ENCODE peak calls at places on chromosomes 11 and 22, in nine cellular contexts. One of them, this sample, is unnamed.
A peak's percentile ranks its signal among the peaks of the same experiment; 100 is the strongest.

GRCh38 chr22:50704510-50705218 is 32.0 kb downstream of the SHANK3 start:
- DNase-seq in right lobe of liver: peak; percentile 52
- DNase-seq in pancreas: peak; percentile 65
- DNase-seq in body of pancreas: no peak
- DNase-seq in GM23248: no peak
- DNase-seq in adrenal gland: peak; percentile 5
- DNase-seq in neuronal stem cell: no peak
- DNase-seq in left ventricle myocardium inferior: peak; percentile 11
- DNase-seq in lung: no peak
- DNase-seq in this sample: no peak

GRCh38 chr11:122235615-122236014 is 119.6 kb upstream of the BLID start:
- DNase-seq in right lobe of liver: no peak
- DNase-seq in pancreas: no peak
- DNase-seq in body of pancreas: peak; percentile 76
- DNase-seq in GM23248: peak; percentile 91
- DNase-seq in adrenal gland: no peak
- DNase-seq in neuronal stem cell: no peak
- DNase-seq in left ventricle myocardium inferior: no peak
- DNase-seq in lung: peak; percentile 40
- DNase-seq in this sample: no peak

GRCh38 chr11:88631497-88631896 is 294.0 kb upstream of the CTSC start:
- DNase-seq in right lobe of liver: no peak
- DNase-seq in pancreas: no peak
- DNase-seq in body of pancreas: no peak
- DNase-seq in GM23248: peak; percentile 48
- DNase-seq in adrenal gland: no peak
- DNase-seq in neuronal stem cell: peak; percentile 2
- DNase-seq in left ventricle myocardium inferior: no peak
- DNase-seq in lung: no peak
- DNase-seq in this sample: no peak

GRCh38 chr11:108871152-108871551 is 206.3 kb downstream of the DDX10 start:
- DNase-seq in right lobe of liver: no peak
- DNase-seq in pancreas: no peak
- DNase-seq in body of pancreas: peak; percentile 36
- DNase-seq in GM23248: peak; percentile 68
- DNase-seq in adrenal gland: peak; percentile 15
- DNase-seq in neuronal stem cell: no peak
- DNase-seq in left ventricle myocardium inferior: peak; percentile 15
- DNase-seq in lung: no peak
- DNase-seq in this sample: no peak

GRCh38 chr22:32411388-32411787 is 659 bp downstream of the RTCB start:
- DNase-seq in right lobe of liver: no peak
- DNase-seq in pancreas: no peak
- DNase-seq in body of pancreas: no peak
- DNase-seq in GM23248: peak; percentile 64
- DNase-seq in adrenal gland: no peak
- DNase-seq in neuronal stem cell: no peak
- DNase-seq in left ventricle myocardium inferior: no peak
- DNase-seq in lung: no peak
- DNase-seq in this sample: no peak

GRCh38 chr22:26786398-26786797 is 129.0 kb downstream of the MIAT start:
- DNase-seq in right lobe of liver: no peak
- DNase-seq in pancreas: no peak
- DNase-seq in body of pancreas: no peak
- DNase-seq in GM23248: no peak
- DNase-seq in adrenal gland: no peak
- DNase-seq in neuronal stem cell: no peak
- DNase-seq in left ventricle myocardium inferior: no peak
- DNase-seq in lung: no peak
- DNase-seq in this sample: no peak

GRCh38 chr11:8614497-8614896 is 20.5 kb upstream of the STK33 start:
- DNase-seq in right lobe of liver: no peak
- DNase-seq in pancreas: no peak
- DNase-seq in body of pancreas: no peak
- DNase-seq in GM23248: no peak
- DNase-seq in adrenal gland: no peak
- DNase-seq in neuronal stem cell: no peak
- DNase-seq in left ventricle myocardium inferior: no peak
- DNase-seq in lung: no peak
- DNase-seq in this sample: no peak

GRCh38 chr22:44266811-44267760 is 45.7 kb downstream of the SHISAL1 start:
- DNase-seq in right lobe of liver: peak; percentile 32
- DNase-seq in pancreas: no peak
- DNase-seq in body of pancreas: no peak
- DNase-seq in GM23248: no peak
- DNase-seq in adrenal gland: no peak
- DNase-seq in neuronal stem cell: no peak
- DNase-seq in left ventricle myocardium inferior: no peak
- DNase-seq in lung: no peak
- DNase-seq in this sample: no peak

GRCh38 chr11:64918056-64918455 is 1.0 kb upstream of the ATG2A start:
- DNase-seq in right lobe of liver: no peak
- DNase-seq in pancreas: no peak
- DNase-seq in body of pancreas: no peak
- DNase-seq in GM23248: peak; percentile 89
- DNase-seq in adrenal gland: no peak
- DNase-seq in neuronal stem cell: no peak
- DNase-seq in left ventricle myocardium inferior: no peak
- DNase-seq in lung: no peak
- DNase-seq in this sample: no peak

GRCh38 chr11:64868904-64869570 is 9.4 kb downstream of the EHD1 start:
- DNase-seq in right lobe of liver: peak; percentile 59
- DNase-seq in pancreas: peak; percentile 57
- DNase-seq in body of pancreas: no peak
- DNase-seq in GM23248: peak; percentile 92
- DNase-seq in adrenal gland: no peak
- DNase-seq in neuronal stem cell: no peak
- DNase-seq in left ventricle myocardium inferior: no peak
- DNase-seq in lung: no peak
- DNase-seq in this sample: peak; percentile 69

GRCh38 chr22:38843716-38844660 is at the start of gene NPTXR:
- DNase-seq in right lobe of liver: no peak
- DNase-seq in pancreas: peak; percentile 87
- DNase-seq in body of pancreas: peak; percentile 79
- DNase-seq in GM23248: peak; percentile 82
- DNase-seq in adrenal gland: peak; percentile 71
- DNase-seq in neuronal stem cell: peak; percentile 54
- DNase-seq in left ventricle myocardium inferior: peak; percentile 54
- DNase-seq in lung: no peak
- DNase-seq in this sample: peak; percentile 51

GRCh38 chr11:119754199-119754598 is 25.2 kb upstream of the NECTIN1 start:
- DNase-seq in right lobe of liver: no peak
- DNase-seq in pancreas: no peak
- DNase-seq in body of pancreas: no peak
- DNase-seq in GM23248: peak; percentile 25
- DNase-seq in adrenal gland: no peak
- DNase-seq in neuronal stem cell: no peak
- DNase-seq in left ventricle myocardium inferior: no peak
- DNase-seq in lung: no peak
- DNase-seq in this sample: no peak

GRCh38 chr11:116276051-116277044 is 496.4 kb downstream of the BUD13 start:
- DNase-seq in right lobe of liver: peak; percentile 78
- DNase-seq in pancreas: peak; percentile 92
- DNase-seq in body of pancreas: peak; percentile 85
- DNase-seq in GM23248: peak; percentile 37
- DNase-seq in adrenal gland: peak; percentile 74
- DNase-seq in neuronal stem cell: peak; percentile 86
- DNase-seq in left ventricle myocardium inferior: peak; percentile 72
- DNase-seq in lung: peak; percentile 83
- DNase-seq in this sample: peak; percentile 66

GRCh38 chr11:45021692-45022130 is 71.0 kb upstream of the TP53I11 start:
- DNase-seq in right lobe of liver: no peak
- DNase-seq in pancreas: no peak
- DNase-seq in body of pancreas: peak; percentile 57
- DNase-seq in GM23248: peak; percentile 95
- DNase-seq in adrenal gland: peak; percentile 21
- DNase-seq in neuronal stem cell: no peak
- DNase-seq in left ventricle myocardium inferior: peak; percentile 84
- DNase-seq in lung: peak; percentile 53
- DNase-seq in this sample: peak; percentile 86

DNA sequence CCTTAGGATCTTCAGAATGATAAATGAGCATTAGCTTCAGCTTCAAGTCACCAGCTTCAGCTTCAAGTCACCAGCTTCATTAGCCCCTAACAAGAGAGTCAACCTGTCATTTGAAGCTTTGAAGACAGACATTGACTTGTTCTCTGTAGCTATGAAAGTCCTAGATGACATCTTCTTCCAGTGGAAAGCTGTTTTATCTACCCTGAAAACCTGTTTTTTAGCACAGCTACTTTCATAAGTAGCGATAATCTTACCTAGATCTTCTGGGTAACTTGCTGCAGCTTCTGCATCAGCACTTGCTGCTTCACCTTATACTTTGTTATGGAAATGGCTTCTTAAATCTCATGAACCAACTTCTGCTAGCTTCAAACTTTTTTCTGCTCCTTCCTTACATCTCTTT is 85.7 kb downstream of the PGR start:
- DNase-seq in right lobe of liver: no peak
- DNase-seq in pancreas: no peak
- DNase-seq in body of pancreas: no peak
- DNase-seq in GM23248: no peak
- DNase-seq in adrenal gland: no peak
- DNase-seq in neuronal stem cell: no peak
- DNase-seq in left ventricle myocardium inferior: no peak
- DNase-seq in lung: no peak
- DNase-seq in this sample: no peak
- H3K9me3 ChIP-seq in right lobe of liver: no peaks in the 10 kb centered on the region
- H3K9me3 ChIP-seq in pancreas: no peaks in the 10 kb centered on the region
- H3K9me3 ChIP-seq in body of pancreas: no peaks in the 10 kb centered on the region
- H3K9me3 ChIP-seq in GM23248: no peaks in the 10 kb centered on the region
- H3K9me3 ChIP-seq in adrenal gland: no peaks in the 10 kb centered on the region
- H3K9me3 ChIP-seq in neuronal stem cell: no peaks in the 10 kb centered on the region
- H3K9me3 ChIP-seq in left ventricle myocardium inferior: no peaks in the 10 kb centered on the region
- H3K9me3 ChIP-seq in lung: no peaks in the 10 kb centered on the region
- H3K9me3 ChIP-seq in this sample: no peaks in the 10 kb centered on the region

DNA sequence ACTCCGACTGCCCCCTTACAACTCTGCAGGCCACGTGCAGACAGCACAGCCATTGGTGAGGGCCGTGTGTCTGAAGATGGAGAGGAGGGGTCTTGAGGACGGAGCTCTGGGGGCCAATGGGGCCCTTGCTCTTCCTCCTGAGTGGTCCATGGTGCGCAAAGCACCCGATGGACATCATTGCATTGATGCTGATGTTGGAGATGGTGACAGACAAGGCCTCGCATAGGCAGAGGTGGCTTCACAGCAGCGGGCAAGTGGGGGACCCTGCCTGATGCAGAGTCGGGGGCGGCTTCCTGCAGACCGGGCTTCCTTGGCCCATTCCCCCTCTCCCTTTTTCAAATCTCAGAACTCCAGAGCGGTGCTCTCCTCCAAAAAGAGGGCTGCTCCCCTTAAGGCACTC is 278.4 kb downstream of the BRD1 start:
- DNase-seq in right lobe of liver: no peak
- DNase-seq in pancreas: peak; percentile 30
- DNase-seq in body of pancreas: peak; percentile 0
- DNase-seq in GM23248: no peak
- DNase-seq in adrenal gland: no peak
- DNase-seq in neuronal stem cell: no peak
- DNase-seq in left ventricle myocardium inferior: no peak
- DNase-seq in lung: no peak
- DNase-seq in this sample: peak; percentile 26
- H3K9me3 ChIP-seq in right lobe of liver: no peaks in the 10 kb centered on the region
- H3K9me3 ChIP-seq in pancreas: no peaks in the 10 kb centered on the region
- H3K9me3 ChIP-seq in body of pancreas: no peaks in the 10 kb centered on the region
- H3K9me3 ChIP-seq in GM23248: no peaks in the 10 kb centered on the region
- H3K9me3 ChIP-seq in adrenal gland: no peaks in the 10 kb centered on the region
- H3K9me3 ChIP-seq in neuronal stem cell: no peaks in the 10 kb centered on the region
- H3K9me3 ChIP-seq in left ventricle myocardium inferior: peaks cover 23% of the 10 kb centered on the region
- H3K9me3 ChIP-seq in lung: no peaks in the 10 kb centered on the region
- H3K9me3 ChIP-seq in this sample: no peaks in the 10 kb centered on the region

DNA sequence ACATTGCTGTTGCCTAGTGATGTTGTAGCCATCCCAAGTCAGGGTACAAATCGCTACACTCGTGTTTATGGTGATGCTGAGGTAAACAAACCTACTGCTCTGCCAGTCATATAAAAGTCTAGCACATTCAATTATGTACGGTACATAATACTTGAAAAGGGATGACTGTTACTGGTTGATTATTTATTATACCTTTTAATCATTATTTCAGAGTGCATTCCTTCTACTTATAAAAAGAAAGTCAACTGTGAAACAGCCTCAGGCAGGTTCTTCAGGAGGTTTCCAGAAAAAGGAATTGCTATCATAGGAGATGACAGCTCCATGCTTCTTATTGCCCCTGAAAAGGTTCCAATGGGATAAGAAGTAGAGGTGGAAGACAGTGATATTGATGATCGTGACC is 652.5 kb upstream of the KIRREL3 start:
- DNase-seq in right lobe of liver: no peak
- DNase-seq in pancreas: no peak
- DNase-seq in body of pancreas: no peak
- DNase-seq in GM23248: no peak
- DNase-seq in adrenal gland: no peak
- DNase-seq in neuronal stem cell: no peak
- DNase-seq in left ventricle myocardium inferior: no peak
- DNase-seq in lung: no peak
- DNase-seq in this sample: no peak
- H3K9me3 ChIP-seq in right lobe of liver: no peaks in the 10 kb centered on the region
- H3K9me3 ChIP-seq in pancreas: no peaks in the 10 kb centered on the region
- H3K9me3 ChIP-seq in body of pancreas: no peaks in the 10 kb centered on the region
- H3K9me3 ChIP-seq in GM23248: no peaks in the 10 kb centered on the region
- H3K9me3 ChIP-seq in adrenal gland: no peaks in the 10 kb centered on the region
- H3K9me3 ChIP-seq in neuronal stem cell: peaks cover 5% of the 10 kb centered on the region
- H3K9me3 ChIP-seq in left ventricle myocardium inferior: no peaks in the 10 kb centered on the region
- H3K9me3 ChIP-seq in lung: no peaks in the 10 kb centered on the region
- H3K9me3 ChIP-seq in this sample: no peaks in the 10 kb centered on the region

GRCh38 chr22:25053153-25053805 is 100.8 kb downstream of the KIAA1671 start:
- DNase-seq in right lobe of liver: no peak
- DNase-seq in pancreas: no peak
- DNase-seq in body of pancreas: no peak
- DNase-seq in GM23248: peak; percentile 19
- DNase-seq in adrenal gland: peak; percentile 62
- DNase-seq in neuronal stem cell: no peak
- DNase-seq in left ventricle myocardium inferior: no peak
- DNase-seq in lung: no peak
- DNase-seq in this sample: no peak
- H3K9me3 ChIP-seq in right lobe of liver: no peaks in the 10 kb centered on the region
- H3K9me3 ChIP-seq in pancreas: no peaks in the 10 kb centered on the region
- H3K9me3 ChIP-seq in body of pancreas: no peaks in the 10 kb centered on the region
- H3K9me3 ChIP-seq in GM23248: no peaks in the 10 kb centered on the region
- H3K9me3 ChIP-seq in adrenal gland: no peaks in the 10 kb centered on the region
- H3K9me3 ChIP-seq in neuronal stem cell: peaks cover 12% of the 10 kb centered on the region
- H3K9me3 ChIP-seq in left ventricle myocardium inferior: peaks cover 8% of the 10 kb centered on the region
- H3K9me3 ChIP-seq in lung: no peaks in the 10 kb centered on the region
- H3K9me3 ChIP-seq in this sample: peaks cover 3% of the 10 kb centered on the region

GRCh38 chr11:58762284-58763119 is 30.8 kb upstream of the GLYAT start:
- DNase-seq in right lobe of liver: peak; percentile 76
- DNase-seq in pancreas: no peak
- DNase-seq in body of pancreas: no peak
- DNase-seq in GM23248: no peak
- DNase-seq in adrenal gland: no peak
- DNase-seq in neuronal stem cell: peak; percentile 3
- DNase-seq in left ventricle myocardium inferior: no peak
- DNase-seq in lung: no peak
- DNase-seq in this sample: no peak
- H3K9me3 ChIP-seq in right lobe of liver: no peaks in the 10 kb centered on the region
- H3K9me3 ChIP-seq in pancreas: no peaks in the 10 kb centered on the region
- H3K9me3 ChIP-seq in body of pancreas: no peaks in the 10 kb centered on the region
- H3K9me3 ChIP-seq in GM23248: no peaks in the 10 kb centered on the region
- H3K9me3 ChIP-seq in adrenal gland: no peaks in the 10 kb centered on the region
- H3K9me3 ChIP-seq in neuronal stem cell: no peaks in the 10 kb centered on the region
- H3K9me3 ChIP-seq in left ventricle myocardium inferior: no peaks in the 10 kb centered on the region
- H3K9me3 ChIP-seq in lung: no peaks in the 10 kb centered on the region
- H3K9me3 ChIP-seq in this sample: no peaks in the 10 kb centered on the region